ENCODE peak calls at places on chromosome 19, in six cellular contexts. Q is tibial nerve, V is fibroblast of the conjunctiva, O is AG08395, E is ureter, D is Calu3. G is an unnamed sample.

GRCh38 chr19:40416918-40417713 is 3.9 kb upstream of the PRX start:
- DNase-seq in O (peak; percentile 38), E (no peak), V (no peak), D (peak; percentile 61), Q (peak; percentile 46), G (no peak)

GRCh38 chr19:927044-927706 is 1.3 kb downstream of the ARID3A start:
- DNase-seq in O (peak; percentile 59), Q (peak; percentile 71), E (peak; percentile 74), D (no peak), V (no peak), G (no peak)

GRCh38 chr19:5593963-5594255 is 26.2 kb upstream of the TINCR start:
- DNase-seq in E (no peak), V (no peak), D (no peak), Q (no peak), O (no peak), G (no peak)

GRCh38 chr19:10013834-10014618 is 743 bp downstream of the RDH8 start:
- DNase-seq in D (no peak), V (no peak), E (no peak), Q (no peak), O (no peak), G (no peak)

GRCh38 chr19:58003153-58003828 is 671 bp upstream of the ZNF606 start:
- DNase-seq in D (no peak), V (no peak), Q (no peak), E (no peak), O (no peak), G (no peak)

GRCh38 chr19:28874742-28875141 is 338.2 kb downstream of the UQCRFS1 start:
- DNase-seq in O (no peak), D (no peak), V (no peak), Q (no peak), E (no peak), G (no peak)

GRCh38 chr19:46985532-46986415 is 33.9 kb upstream of the NPAS1 start:
- DNase-seq in E (no peak), Q (no peak), V (no peak), O (no peak), D (no peak), G (no peak)

GRCh38 chr19:10227215-10227971 is 3.7 kb downstream of the S1PR2 start:
- DNase-seq in O (peak; percentile 53), D (no peak), Q (peak; percentile 50), E (peak; percentile 60), V (no peak), G (peak; percentile 86)

GRCh38 chr19:39403331-39404312 is 3.0 kb upstream of the ZFP36 start:
- DNase-seq in E (peak; percentile 99), V (peak; percentile 99), O (peak; percentile 93), Q (peak; percentile 99), D (peak; percentile 99), G (peak; percentile 91)

GRCh38 chr19:15464394-15465385 is at the start of gene RASAL3:
- DNase-seq in D (no peak), E (no peak), Q (no peak), O (no peak), V (no peak), G (no peak)

GRCh38 chr19:18046066-18046718 is 38.2 kb downstream of the ARRDC2 start:
- DNase-seq in E (peak; percentile 65), D (peak; percentile 61), Q (no peak), V (no peak), O (peak; percentile 74), G (peak; percentile 29)

GRCh38 chr19:5292453-5292842 is 48.2 kb downstream of the PTPRS start:
- DNase-seq in V (no peak), Q (peak; percentile 27), O (peak; percentile 76), D (no peak), E (peak; percentile 56), G (peak; percentile 71)

GRCh38 chr19:45474941-45475516 is 7.2 kb downstream of the FOSB start:
- DNase-seq in Q (no peak), D (no peak), O (no peak), V (no peak), E (no peak), G (no peak)

GRCh38 chr19:6723738-6724137 is 3.3 kb upstream of the C3 start:
- DNase-seq in Q (no peak), O (no peak), D (no peak), V (no peak), E (no peak), G (peak; percentile 48)

GRCh38 chr19:46963093-46963734 is 56.4 kb upstream of the NPAS1 start:
- DNase-seq in O (peak; percentile 80), V (no peak), Q (no peak), E (no peak), D (no peak), G (no peak)

GRCh38 chr19:55441319-55441691 is 1.8 kb downstream of the SHISA7 start:
- DNase-seq in V (no peak), O (no peak), E (no peak), D (no peak), Q (no peak), G (no peak)

GRCh38 chr19:10112037-10112751 is 701 bp downstream of the P2RY11 start:
- DNase-seq in D (no peak), O (no peak), E (no peak), V (no peak), Q (no peak), G (no peak)

GRCh38 chr19:11418518-11419506 is at the start of gene RGL3:
- DNase-seq in O (peak; percentile 56), V (no peak), D (peak; percentile 58), E (no peak), Q (no peak), G (peak; percentile 63)

GRCh38 chr19:31149306-31149975 is 199.8 kb downstream of the TSHZ3 start:
- DNase-seq in D (no peak), E (no peak), O (peak; percentile 24), V (no peak), Q (no peak), G (no peak)

GRCh38 chr19:48290923-48291700 is 21.2 kb downstream of the ZNF114 start:
- DNase-seq in Q (peak; percentile 69), D (peak; percentile 87), E (peak; percentile 78), V (peak; percentile 55), O (peak; percentile 84), G (peak; percentile 83)

GRCh38 chr19:52689804-52690394 is 44.9 kb downstream of the ZNF611 start:
- DNase-seq in V (no peak), E (peak; percentile 62), Q (peak; percentile 29), O (peak; percentile 19), D (peak; percentile 3), G (peak; percentile 57)

GRCh38 chr19:3798137-3798536 is 12.0 kb upstream of the MATK start:
- DNase-seq in E (no peak), O (no peak), V (no peak), D (no peak), Q (no peak), G (no peak)

GRCh38 chr19:53507523-53508442 is 30.2 kb upstream of the ZNF331 start:
- DNase-seq in D (no peak), V (no peak), Q (no peak), O (no peak), E (no peak), G (no peak)

GRCh38 chr19:1067341-1068103 is 555 bp downstream of the ARHGAP45 start:
- DNase-seq in D (no peak), O (no peak), V (no peak), Q (no peak), E (no peak), G (no peak)

GRCh38 chr19:19447536-19448237 is 42.2 kb downstream of the GATAD2A start:
- DNase-seq in E (no peak), O (no peak), D (no peak), V (no peak), Q (no peak), G (no peak)

GRCh38 chr19:55670280-55671053 is 4.6 kb upstream of the EPN1 start:
- DNase-seq in O (no peak), E (no peak), D (no peak), Q (no peak), V (no peak), G (no peak)